ENCODE peak calls at places on chromosomes 5 and 9, in seven cellular contexts. I, N, Z, E, H, O and M are unnamed samples.

GRCh38 chr9:83281306-83282255 is 218.6 kb upstream of the RASEF start:
- DNase-seq in E (no peak), Z (no peak), I (no peak), O (peak), H (peak), N (no peak), M (no peak)

GRCh38 chr9:8486095-8486494 is 686.5 kb upstream of the DMAC1 start:
- DNase-seq in I (no peak), E (no peak), H (no peak), N (no peak), Z (no peak), O (peak), M (no peak)

GRCh38 chr9:134169166-134169565 is 4.8 kb upstream of the RNU6ATAC start:
- DNase-seq in I (no peak), H (no peak), Z (no peak), N (no peak), O (no peak), E (no peak), M (no peak)

GRCh38 chr9:79662553-79662956 is 90.8 kb downstream of the TLE4 start:
- DNase-seq in H (peak), N (no peak), Z (no peak), I (no peak), O (no peak), E (no peak), M (no peak)

GRCh38 chr5:130963798-130964197 is 201.3 kb downstream of the HINT1 start:
- DNase-seq in O (no peak), E (no peak), H (peak), N (no peak), I (no peak), Z (no peak), M (no peak)

GRCh38 chr9:90881648-90882047 is 80.0 kb downstream of the SYK start:
- DNase-seq in O (no peak), Z (peak), N (peak), I (no peak), E (no peak), H (no peak), M (no peak)

GRCh38 chr9:111949919-111950318 is 53.3 kb downstream of the UGCG start:
- DNase-seq in E (no peak), H (peak), Z (no peak), I (no peak), O (no peak), N (no peak), M (no peak)

GRCh38 chr5:22896155-22896554 is 43.0 kb upstream of the CDH12 start:
- DNase-seq in I (no peak), N (no peak), E (no peak), Z (no peak), O (no peak), H (no peak), M (no peak)

GRCh38 chr9:92618633-92619225 is 51.2 kb downstream of the IPPK start:
- DNase-seq in H (peak), O (peak), Z (peak), I (no peak), E (no peak), N (no peak), M (peak)

GRCh38 chr5:150111121-150111520 is 24.8 kb upstream of the CSF1R start:
- DNase-seq in I (no peak), H (no peak), Z (no peak), N (peak), O (no peak), E (no peak), M (no peak)

GRCh38 chr9:80649496-80649895 is 1039.9 kb downstream of the TLE1 start:
- DNase-seq in I (no peak), O (no peak), H (no peak), E (no peak), N (no peak), Z (no peak), M (no peak)

GRCh38 chr5:159552751-159553150 is 222.5 kb upstream of the IL12B start:
- DNase-seq in Z (no peak), E (no peak), O (no peak), N (no peak), H (peak), I (no peak), M (no peak)

GRCh38 chr5:174273325-174273724 is 227.8 kb downstream of the NSG2 start:
- DNase-seq in N (peak), H (no peak), O (no peak), Z (no peak), I (no peak), E (no peak), M (no peak)

GRCh38 chr5:131488463-131488862 is 146.6 kb downstream of the RAPGEF6 start:
- DNase-seq in N (peak), O (no peak), I (no peak), H (no peak), E (no peak), Z (no peak), M (no peak)

GRCh38 chr9:28073278-28073677 is 500.0 kb upstream of the C9orf72 start:
- DNase-seq in Z (no peak), E (peak), I (no peak), N (peak), H (peak), O (peak), M (no peak)

GRCh38 chr9:14752871-14753270 is 30.3 kb upstream of the CER1 start:
- DNase-seq in O (no peak), E (no peak), Z (no peak), I (no peak), N (no peak), H (no peak), M (no peak)

GRCh38 chr5:139901971-139902370 is 106.4 kb downstream of the PSD2 start:
- DNase-seq in N (no peak), O (no peak), Z (no peak), E (no peak), I (no peak), H (no peak), M (no peak)

GRCh38 chr9:1722404-1722803 is 292.7 kb upstream of the SMARCA2 start:
- DNase-seq in E (no peak), N (no peak), Z (no peak), H (no peak), I (no peak), O (no peak), M (no peak)

GRCh38 chr9:107681988-107682387 is 192.4 kb upstream of the KLF4 start:
- DNase-seq in I (no peak), E (no peak), Z (no peak), N (no peak), O (no peak), H (no peak), M (no peak)

GRCh38 chr5:148469446-148470062 is 85.8 kb downstream of the FBXO38 start:
- DNase-seq in N (no peak), H (peak), Z (no peak), O (no peak), E (no peak), I (no peak), M (no peak)

GRCh38 chr5:75239681-75240080 is 3.0 kb upstream of the ANKRD31 start:
- DNase-seq in O (no peak), H (no peak), N (no peak), Z (no peak), E (peak), I (no peak), M (no peak)

GRCh38 chr9:91734371-91734981 is 215.6 kb downstream of the ROR2 start:
- DNase-seq in O (peak), N (peak), I (peak), Z (peak), H (peak), E (peak), M (peak)

GRCh38 chr5:172868924-172869565 is 35.0 kb downstream of the ERGIC1 start:
- DNase-seq in H (peak), Z (peak), O (no peak), I (no peak), E (peak), N (no peak), M (no peak)

GRCh38 chr9:82404484-82405280 is 416.1 kb downstream of the SPATA31D1 start:
- DNase-seq in N (no peak), E (no peak), H (no peak), I (no peak), Z (no peak), O (peak), M (no peak)

GRCh38 chr5:10630126-10630525 is 66.3 kb downstream of the ANKRD33B start:
- DNase-seq in O (no peak), I (no peak), H (no peak), Z (no peak), E (no peak), N (no peak), M (no peak)

GRCh38 chr9:126395439-126396212 is 69.0 kb downstream of the MVB12B start:
- DNase-seq in I (peak), Z (no peak), E (peak), N (no peak), O (no peak), H (peak), M (no peak)

GRCh38 chr9:134689320-134690181 is 47.9 kb downstream of the COL5A1 start:
- DNase-seq in N (peak), E (peak), I (no peak), Z (no peak), H (peak), O (peak), M (no peak)

GRCh38 chr5:172564187-172564586 is 76.9 kb upstream of the NEURL1B start:
- DNase-seq in O (no peak), E (no peak), Z (no peak), H (no peak), I (no peak), N (no peak), M (no peak)

GRCh38 chr9:92747459-92748232 is 17.0 kb downstream of the BICD2 start:
- DNase-seq in N (no peak), I (no peak), E (no peak), Z (no peak), O (no peak), H (no peak), M (no peak)

GRCh38 chr9:87112656-87113055 is 165.3 kb upstream of the GAS1 start:
- DNase-seq in Z (no peak), E (no peak), N (no peak), I (no peak), H (peak), O (no peak), M (no peak)

GRCh38 chr9:91803143-91803940 is 146.7 kb downstream of the ROR2 start:
- DNase-seq in H (peak), E (no peak), O (no peak), I (no peak), N (no peak), Z (no peak), M (no peak)

GRCh38 chr9:126334626-126335621 is 8.3 kb downstream of the MVB12B start:
- DNase-seq in N (no peak), Z (no peak), H (peak), E (no peak), I (no peak), O (no peak), M (no peak)

GRCh38 chr5:143117821-143118220 is 285.7 kb downstream of the NR3C1 start:
- DNase-seq in E (no peak), H (no peak), I (no peak), N (no peak), Z (no peak), O (no peak), M (no peak)
- TF ChIP-seq CTCF in E (no peak), H (no peak), I (no peak), N (no peak), Z (no peak), O (no peak), M (no peak)

GRCh38 chr5:168179185-168179584 is 112.3 kb upstream of the WWC1 start:
- DNase-seq in N (no peak), O (peak), H (peak), Z (no peak), E (no peak), I (no peak), M (no peak)

GRCh38 chr5:168176251-168176650 is 115.2 kb upstream of the WWC1 start:
- DNase-seq in H (peak), I (no peak), N (no peak), O (no peak), E (no peak), Z (no peak), M (no peak)

GRCh38 chr5:168174376-168174775 is 117.1 kb upstream of the WWC1 start:
- DNase-seq in O (no peak), H (peak), I (no peak), N (no peak), Z (no peak), E (no peak), M (no peak)

GRCh38 chr5:168176941-168177340 is 114.5 kb upstream of the WWC1 start:
- DNase-seq in O (no peak), Z (no peak), N (no peak), E (no peak), H (no peak), I (no peak), M (no peak)

DNA sequence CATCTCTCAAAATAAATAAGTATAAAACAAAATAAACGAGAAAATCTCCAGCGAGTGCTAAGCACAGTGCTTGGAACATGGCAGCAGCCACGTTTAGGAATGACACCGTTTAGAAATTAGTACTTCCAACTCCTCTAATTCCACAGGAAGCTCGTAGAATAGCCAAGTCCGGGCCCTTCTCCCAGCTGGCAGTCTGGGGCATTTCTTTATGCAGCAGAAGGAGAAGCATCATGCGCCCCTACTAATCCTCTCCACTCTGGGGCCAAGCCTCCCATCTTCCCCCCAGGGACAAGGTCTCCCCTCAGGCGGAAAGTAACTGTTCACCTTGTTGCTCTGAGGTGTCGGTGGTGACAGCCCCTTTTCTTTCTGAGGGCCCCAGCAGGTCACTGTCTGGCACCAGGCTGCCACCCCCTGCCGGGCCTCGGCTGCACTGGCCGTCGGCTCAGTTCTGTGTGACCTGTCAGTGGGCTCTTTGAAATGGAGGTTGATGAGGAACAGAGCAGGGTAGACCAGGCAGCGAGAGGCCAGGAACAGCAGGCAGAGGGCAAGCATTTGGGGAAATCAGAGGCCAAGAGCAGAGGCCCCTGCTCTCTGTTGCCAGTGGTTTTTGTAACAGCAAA is 113.5 kb upstream of the WWC1 start:
- DNase-seq in H (no peak), I (no peak), O (peak), Z (no peak), N (no peak), E (no peak), M (no peak)
- TF ChIP-seq CTCF in H (no peak), I (no peak), O (no peak), Z (no peak), N (no peak), E (no peak), M (peak)

DNA sequence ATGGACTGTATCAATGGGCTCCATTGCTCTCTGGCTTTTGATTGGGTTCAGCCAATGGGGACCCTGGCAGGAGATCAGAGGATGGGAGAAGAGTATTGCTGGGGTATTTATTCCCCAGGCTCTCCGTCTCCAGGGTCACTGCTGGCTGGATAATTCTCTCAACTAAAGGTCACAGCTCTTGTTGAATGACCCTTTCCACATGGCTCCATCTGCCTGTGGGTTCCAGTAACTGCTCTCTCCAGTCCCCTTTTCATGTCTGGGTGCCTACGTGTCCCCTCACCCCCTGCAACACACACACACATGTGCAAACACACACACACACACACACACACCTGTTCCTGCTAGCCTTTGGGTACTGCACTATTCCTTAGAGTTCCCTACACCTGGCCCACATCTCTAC is 53.9 kb upstream of the RIC1 start:
- DNase-seq in N (no peak), O (no peak), I (no peak), E (no peak), H (no peak), Z (no peak), M (no peak)
- TF ChIP-seq CTCF in N (no peak), O (no peak), I (no peak), E (no peak), H (no peak), Z (no peak), M (no peak)

GRCh38 chr5:157828949-157829639 is 29.9 kb downstream of the CLINT1 start:
- DNase-seq in I (no peak), O (no peak), N (peak), H (no peak), E (no peak), Z (no peak), M (no peak)
- TF ChIP-seq CTCF in I (peak), O (peak), N (peak), H (peak), E (peak), Z (peak), M (peak)

DNA sequence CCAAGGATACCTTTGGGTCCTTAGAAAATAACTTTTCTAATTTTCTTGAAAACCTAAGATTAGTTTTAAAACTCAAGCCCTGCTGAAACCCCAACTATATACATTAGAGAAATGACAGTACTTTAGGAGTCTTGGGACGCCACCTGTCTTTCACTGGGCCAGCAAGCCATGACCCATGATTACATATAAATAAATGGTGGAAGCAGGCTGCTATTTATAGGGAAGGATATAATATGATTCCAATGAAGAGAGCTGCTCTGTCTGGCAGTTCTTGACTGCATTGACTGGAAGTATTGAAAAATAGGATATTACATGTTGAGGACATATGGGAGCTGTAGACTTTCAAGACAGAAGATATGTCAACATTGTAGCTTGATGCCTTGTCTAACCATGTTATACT is 7.3 kb downstream of the JMY start:
- DNase-seq in N (no peak), O (no peak), I (no peak), E (no peak), H (no peak), Z (no peak), M (no peak)
- TF ChIP-seq CTCF in N (no peak), O (no peak), I (no peak), E (no peak), H (no peak), Z (no peak), M (no peak)

GRCh38 chr9:109253637-109254284 is 67.1 kb downstream of the EPB41L4B start:
- DNase-seq in Z (no peak), N (no peak), I (no peak), E (peak), H (peak), O (no peak), M (no peak)
- TF ChIP-seq CTCF in Z (no peak), N (no peak), I (no peak), E (peak), H (no peak), O (no peak), M (no peak)

DNA sequence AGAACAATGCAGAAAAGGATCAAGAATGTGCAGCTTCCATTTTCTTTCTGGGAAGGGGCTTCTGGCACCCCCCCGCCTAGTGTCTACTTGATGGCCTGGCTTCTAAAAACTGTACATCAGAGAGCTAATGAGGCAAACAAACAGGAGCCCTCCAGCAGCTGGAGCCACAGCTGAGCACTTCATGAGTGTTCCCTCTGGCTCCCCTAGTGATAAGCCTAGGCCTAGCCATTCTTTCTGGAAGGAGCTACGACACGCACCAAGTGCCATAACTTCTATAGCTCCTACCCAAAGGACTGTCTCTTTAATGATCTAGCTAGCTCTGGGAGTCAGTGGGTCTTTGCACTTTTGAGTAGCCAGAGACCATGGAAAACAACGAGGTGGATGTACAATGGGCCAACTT is 66.1 kb downstream of the DNAH5 start:
- DNase-seq in I (no peak), O (no peak), E (no peak), Z (no peak), H (no peak), N (no peak), M (no peak)
- TF ChIP-seq CTCF in I (no peak), O (no peak), E (no peak), Z (no peak), H (no peak), N (no peak), M (no peak)

GRCh38 chr9:113581865-113582697 is 118.6 kb downstream of the RGS3 start:
- DNase-seq in N (peak), E (no peak), H (peak), Z (peak), O (no peak), I (peak), M (no peak)
- TF ChIP-seq CTCF in N (peak), E (no peak), H (peak), Z (peak), O (no peak), I (peak), M (no peak)

GRCh38 chr5:170137694-170138214 is 32.1 kb downstream of the FOXI1 start:
- DNase-seq in Z (peak), E (no peak), O (no peak), I (no peak), H (no peak), N (no peak), M (no peak)

GRCh38 chr5:170138273-170138672 is 32.6 kb downstream of the FOXI1 start:
- DNase-seq in Z (peak), N (no peak), E (no peak), O (no peak), I (no peak), H (no peak), M (no peak)

GRCh38 chr5:170143091-170143490 is 37.4 kb downstream of the FOXI1 start:
- DNase-seq in N (no peak), H (no peak), E (no peak), I (no peak), O (no peak), Z (peak), M (peak)

GRCh38 chr5:170141636-170142035 is 35.9 kb downstream of the FOXI1 start:
- DNase-seq in H (no peak), E (no peak), N (no peak), I (no peak), O (no peak), Z (peak), M (peak)

DNA sequence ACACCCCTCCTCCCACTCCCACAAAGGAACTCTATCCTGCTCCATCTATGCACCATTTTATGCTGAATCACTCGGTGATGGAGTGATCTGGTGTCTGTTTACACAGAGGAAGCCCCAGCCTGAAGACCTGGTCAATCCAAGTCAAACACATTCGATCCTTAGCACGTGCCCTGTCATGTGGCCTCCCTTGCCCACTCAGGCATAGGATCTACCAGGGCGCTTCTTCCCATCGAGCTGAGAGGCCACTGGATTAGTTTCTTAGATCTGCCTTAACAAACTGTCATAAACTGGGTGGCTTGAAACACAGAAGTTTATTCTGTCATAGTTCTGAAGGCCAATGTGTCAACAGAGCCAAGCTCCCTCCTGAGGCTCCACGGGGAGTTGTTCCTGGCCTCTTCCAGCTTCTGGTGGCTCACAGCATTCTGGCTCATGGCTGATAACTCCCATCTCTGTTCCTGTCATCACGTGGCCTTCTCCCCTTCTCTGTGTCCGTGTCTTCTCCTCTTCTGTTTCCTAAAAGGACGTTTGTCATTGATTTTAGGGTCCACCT is 34.2 kb downstream of the FOXI1 start:
- DNase-seq in E (no peak), O (no peak), N (no peak), Z (peak), H (no peak), I (no peak), M (peak)
- TF ChIP-seq CTCF in E (no peak), O (no peak), N (no peak), Z (no peak), H (no peak), I (no peak), M (no peak)